ENCODE peak calls at places on chromosomes 6 and 20, in ten cellular contexts. L is body of pancreas; Y is aorta; I is DMS79; N is NCI-H1092 treated with DMSO at 0.1 percent for 48 hours; D is naive thymus-derived CD4-positive, alpha-beta T cell; Z is Kasumi-1; T is T-helper 9 cell; Q is stromal cell of bone marrow; X is stimulated activated CD4-positive, alpha-beta T cell treated with anti-CD3 and anti-CD28 coated beads, Interleukin-1b, Interleukin-23, amount 100 ng/mL, for 24 hours. U is an unnamed sample.

GRCh38 chr6:89616531-89616930 is 22.0 kb downstream of the LYRM2 start:
- DNase-seq in Q (no peak), X (no peak), Z (no peak), I (no peak), Y (no peak), L (no peak), T (no peak), N (no peak), D (no peak), U (no peak)

GRCh38 chr20:7085448-7085847 is 318.0 kb downstream of the BMP2 start:
- DNase-seq in X (no peak), D (no peak), Q (no peak), T (no peak), I (no peak), L (no peak), Z (no peak), Y (no peak), N (no peak), U (no peak)

GRCh38 chr20:56285496-56285895 is 37.0 kb downstream of the MC3R start:
- DNase-seq in I (no peak), L (no peak), D (no peak), T (no peak), X (no peak), Z (no peak), Q (peak; percentile 11), Y (no peak), N (no peak), U (no peak)

GRCh38 chr6:133814235-133814634 is 74.7 kb upstream of the TCF21 start:
- DNase-seq in I (no peak), N (no peak), L (no peak), Z (no peak), D (no peak), Y (no peak), T (no peak), X (no peak), Q (no peak), U (no peak)

GRCh38 chr6:30067460-30068139 is 602 bp downstream of the PPP1R11 start:
- DNase-seq in N (no peak), Q (no peak), Z (no peak), I (no peak), X (no peak), Y (no peak), L (no peak), D (no peak), T (no peak), U (no peak)

GRCh38 chr6:79385893-79386292 is 151.3 kb downstream of the LCA5 start:
- DNase-seq in Q (no peak), Y (no peak), X (no peak), I (no peak), Z (no peak), D (no peak), L (no peak), T (no peak), N (no peak), U (no peak)

GRCh38 chr6:3913077-3913957 is 64.1 kb downstream of the FAM50B start:
- DNase-seq in Q (peak; percentile 89), D (no peak), T (no peak), X (no peak), N (peak; percentile 24), L (peak; percentile 86), I (no peak), Z (no peak), Y (no peak), U (peak; percentile 66)

GRCh38 chr6:16063580-16063979 is 65.3 kb upstream of the MYLIP start:
- DNase-seq in L (no peak), I (no peak), Y (no peak), D (no peak), N (no peak), Q (no peak), T (no peak), X (no peak), Z (no peak), U (no peak)

GRCh38 chr20:6269163-6269873 is 146.5 kb upstream of the FERMT1 start:
- DNase-seq in L (no peak), Z (no peak), I (no peak), T (no peak), X (no peak), D (no peak), Y (no peak), N (no peak), Q (no peak), U (no peak)

GRCh38 chr20:63673951-63674350 is 15.8 kb downstream of the RTEL1 start:
- DNase-seq in Z (no peak), Y (no peak), X (no peak), I (no peak), T (no peak), N (no peak), Q (no peak), L (no peak), D (no peak), U (no peak)

GRCh38 chr6:124535746-124536145 is 426.5 kb upstream of the RNF217 start:
- DNase-seq in Q (peak; percentile 6), I (no peak), L (no peak), T (no peak), X (no peak), Z (no peak), N (no peak), Y (no peak), D (no peak), U (no peak)

GRCh38 chr6:135173242-135173988 is 7.7 kb upstream of the MYB start:
- DNase-seq in T (no peak), I (no peak), Y (no peak), Q (no peak), Z (no peak), X (no peak), L (no peak), D (no peak), N (no peak), U (no peak)

GRCh38 chr6:17986656-17987575 is 519 bp downstream of the KIF13A start:
- DNase-seq in D (peak; percentile 12), N (no peak), Q (no peak), I (no peak), Y (peak; percentile 86), X (no peak), Z (no peak), L (peak; percentile 54), T (no peak), U (peak; percentile 66)

GRCh38 chr6:170279977-170280688 is 10.7 kb downstream of the DLL1 start:
- DNase-seq in D (no peak), T (no peak), L (peak; percentile 72), X (no peak), Q (no peak), Y (no peak), I (peak; percentile 96), N (peak; percentile 99), Z (peak; percentile 7), U (peak; percentile 73)

GRCh38 chr6:85015396-85015990 is 251.1 kb upstream of the TBX18 start:
- DNase-seq in Y (peak; percentile 85), D (no peak), Q (peak; percentile 55), L (peak; percentile 51), I (no peak), Z (no peak), T (no peak), N (no peak), X (no peak), U (peak; percentile 74)

GRCh38 chr20:41076776-41077175 is 48.2 kb downstream of the TOP1 start:
- DNase-seq in T (no peak), N (no peak), D (no peak), Z (no peak), Q (no peak), L (no peak), X (no peak), Y (no peak), I (no peak), U (no peak)

GRCh38 chr20:24275946-24276705 is 193.3 kb upstream of the SYNDIG1 start:
- DNase-seq in L (no peak), D (no peak), N (no peak), Y (no peak), Q (no peak), T (no peak), I (no peak), Z (no peak), X (no peak), U (no peak)

U was measured in ureter.